ENCODE peak calls at places on chromosomes 16 and 17, in eight cellular contexts. K is CD8-positive, alpha-beta T cell; R is A549; U is body of pancreas; N is psoas muscle; V is tibial nerve; X is NB4; P is OCI-LY7. Z is an unnamed sample.

GRCh38 chr17:80929449-80929848 is 62.2 kb upstream of the CHMP6 start:
- DNase-seq in N (no peak), V (no peak), R (no peak), K (no peak), X (no peak), U (peak; percentile 2), P (no peak), Z (no peak)

GRCh38 chr17:80065478-80066170 is 29.2 kb downstream of the CCDC40 start:
- DNase-seq in P (no peak), R (no peak), N (no peak), K (no peak), V (no peak), U (no peak), X (no peak), Z (no peak)

GRCh38 chr17:20156196-20157077 is 147.3 kb downstream of the SPECC1 start:
- DNase-seq in U (peak; percentile 61), K (peak; percentile 30), N (peak; percentile 19), X (peak; percentile 39), V (no peak), R (peak; percentile 62), P (peak; percentile 14), Z (peak; percentile 66)

GRCh38 chr16:58063377-58064076 is 38.0 kb downstream of the MMP15 start:
- DNase-seq in R (no peak), P (no peak), K (no peak), N (no peak), V (no peak), X (no peak), U (no peak), Z (no peak)

GRCh38 chr17:4945176-4945943 is 3.0 kb downstream of the PFN1 start:
- DNase-seq in R (peak; percentile 97), X (peak; percentile 83), U (peak; percentile 70), V (peak; percentile 72), P (peak; percentile 46), K (peak; percentile 70), N (peak; percentile 86), Z (peak; percentile 67)

GRCh38 chr17:9050801-9051401 is 29.6 kb downstream of the NTN1 start:
- DNase-seq in N (no peak), V (no peak), P (no peak), K (no peak), R (peak; percentile 73), U (no peak), X (no peak), Z (no peak)

GRCh38 chr17:17815062-17815406 is 21.8 kb downstream of the SREBF1 start:
- DNase-seq in V (no peak), K (no peak), P (no peak), U (no peak), X (no peak), R (no peak), N (no peak), Z (no peak)

GRCh38 chr17:81338301-81339179 is 43.4 kb upstream of the SLC38A10 start:
- DNase-seq in N (no peak), K (no peak), X (peak; percentile 58), U (peak; percentile 41), V (no peak), R (no peak), P (no peak), Z (no peak)

GRCh38 chr17:76539631-76540271 is at the start of gene PRCD:
- DNase-seq in K (no peak), U (no peak), R (peak; percentile 59), V (no peak), N (no peak), P (peak; percentile 30), X (no peak), Z (no peak)

GRCh38 chr17:76542566-76542971 is 2.7 kb downstream of the PRCD start:
- DNase-seq in X (no peak), V (no peak), R (no peak), K (no peak), P (no peak), N (no peak), U (no peak), Z (no peak)

GRCh38 chr17:76538941-76539340 is 903 bp upstream of the PRCD start:
- DNase-seq in U (no peak), N (no peak), V (no peak), K (no peak), X (no peak), R (no peak), P (no peak), Z (no peak)

GRCh38 chr17:76541739-76542450 is 2.1 kb downstream of the PRCD start:
- DNase-seq in U (no peak), V (no peak), P (no peak), N (no peak), X (no peak), R (no peak), K (no peak), Z (no peak)

GRCh38 chr17:76540381-76541300 is 797 bp downstream of the PRCD start:
- DNase-seq in R (peak; percentile 100), U (peak; percentile 90), P (peak; percentile 75), X (peak; percentile 88), V (peak; percentile 88), N (peak; percentile 93), K (no peak), Z (peak; percentile 86)
- H3K4me3 ChIP-seq in R (peak overlapping the region; percentile 30), U (no peak overlapping the region), P (no peak overlapping the region), X (no peak overlapping the region), V (peak overlapping the region; percentile 15), N (peak overlapping the region; percentile 71), K (no peak overlapping the region), Z (peak overlapping the region; percentile 59)

GRCh38 chr17:43722269-43722619 is 36.3 kb downstream of the SOST start:
- DNase-seq in P (no peak), X (no peak), U (no peak), R (no peak), K (no peak), V (no peak), N (no peak), Z (no peak)

GRCh38 chr17:43719578-43719977 is 39.0 kb downstream of the SOST start:
- DNase-seq in R (no peak), V (no peak), U (no peak), N (no peak), X (peak; percentile 33), P (no peak), K (no peak), Z (no peak)

GRCh38 chr17:43720311-43721060 is 38.1 kb downstream of the SOST start:
- DNase-seq in X (peak; percentile 48), V (peak; percentile 57), K (peak; percentile 72), R (peak; percentile 83), P (peak; percentile 28), U (peak; percentile 82), N (peak; percentile 83), Z (peak; percentile 89)

GRCh38 chr17:43722921-43723665 is 35.5 kb downstream of the SOST start:
- DNase-seq in N (no peak), V (no peak), P (no peak), X (no peak), R (no peak), K (no peak), U (peak; percentile 47), Z (no peak)

DNA sequence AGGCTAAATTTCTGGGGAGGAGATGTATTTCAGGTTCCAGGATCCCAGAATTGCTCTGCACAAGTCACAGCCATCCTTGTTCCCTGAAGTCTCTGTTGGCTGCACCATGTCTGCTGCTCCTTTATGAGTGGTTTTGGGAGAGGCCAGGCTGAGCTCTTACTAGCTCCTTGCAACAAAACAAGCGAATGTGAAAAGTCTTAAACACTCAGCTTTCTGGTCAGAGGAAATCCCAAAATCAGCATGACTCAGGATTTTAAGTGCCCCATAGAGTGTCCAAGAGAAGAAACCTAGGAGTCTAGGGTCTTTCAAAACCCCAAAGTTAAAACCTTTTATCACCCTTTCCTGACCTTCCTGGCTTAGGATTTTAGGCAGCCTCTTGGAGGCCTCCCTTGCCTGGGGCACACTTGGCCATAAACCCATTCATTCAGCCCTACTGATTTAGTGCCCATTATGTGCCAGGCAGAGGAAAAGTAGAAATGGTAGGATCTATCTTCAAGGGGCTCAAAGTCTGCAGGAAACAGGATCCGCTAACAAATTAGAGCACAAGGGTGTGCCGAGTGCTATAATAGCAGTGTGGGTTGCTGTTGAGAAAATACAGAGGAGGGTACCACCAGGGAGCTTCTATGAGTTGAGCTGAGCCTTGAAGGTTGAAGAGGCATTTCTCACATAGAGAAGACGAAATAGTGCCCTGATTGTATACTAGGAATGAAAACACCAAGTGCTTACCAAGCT is 36.9 kb downstream of the SOST start:
- DNase-seq in K (no peak), N (no peak), V (no peak), U (no peak), P (no peak), R (no peak), X (no peak), Z (no peak)
- H3K4me3 ChIP-seq in K (no peak overlapping the region), N (no peak overlapping the region), V (no peak overlapping the region), U (no peak overlapping the region), P (no peak overlapping the region), R (peak overlapping the region; percentile 53), X (no peak overlapping the region), Z (no peak overlapping the region)

DNA sequence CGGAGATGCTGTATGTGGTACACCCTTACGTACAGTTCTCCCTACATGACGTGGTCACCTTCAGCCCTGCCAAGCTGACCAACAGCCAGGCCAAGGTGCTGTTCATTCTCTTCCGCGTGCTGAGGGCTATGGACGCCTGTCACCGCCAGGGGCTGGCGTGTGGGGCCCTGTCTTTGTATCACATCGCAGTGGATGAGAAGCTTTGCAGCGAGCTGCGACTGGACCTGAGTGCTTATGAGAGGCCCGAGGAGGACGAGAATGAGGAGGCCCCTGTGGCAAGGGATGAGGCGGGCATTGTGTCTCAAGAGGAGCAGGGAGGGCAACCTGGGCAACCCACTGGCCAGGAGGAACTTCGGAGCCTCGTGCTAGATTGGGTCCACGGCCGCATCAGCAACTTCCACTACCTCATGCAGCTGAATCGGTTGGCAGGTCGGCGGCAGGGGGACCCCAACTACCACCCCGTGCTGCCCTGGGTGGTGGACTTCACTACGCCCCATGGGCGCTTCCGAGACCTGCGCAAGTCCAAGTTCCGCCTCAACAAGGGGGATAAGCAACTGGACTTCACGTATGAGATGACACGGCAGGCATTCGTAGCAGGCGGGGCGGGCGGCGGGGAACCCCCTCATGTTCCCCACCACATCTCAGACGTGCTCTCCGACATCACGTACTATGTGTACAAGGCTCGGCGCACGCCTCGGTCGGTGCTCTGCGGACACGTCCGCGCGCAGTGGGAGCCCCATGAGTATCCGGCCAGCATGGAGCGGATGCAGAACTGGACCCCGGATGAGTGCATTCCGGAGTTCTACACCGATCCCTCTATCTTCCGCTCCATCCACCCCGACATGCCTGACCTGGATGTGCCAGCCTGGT is 1.4 kb downstream of the WDR81 start:
- DNase-seq in K (no peak), R (no peak), X (no peak), U (no peak), N (no peak), V (no peak), P (no peak), Z (no peak)
- H3K4me3 ChIP-seq in K (peak overlapping the region; percentile 62), R (peak overlapping the region; percentile 81), X (peak overlapping the region; percentile 62), U (no peak overlapping the region), N (peak overlapping the region; percentile 82), V (no peak overlapping the region), P (peak overlapping the region; percentile 92), Z (peak overlapping the region; percentile 65)

GRCh38 chr17:41813699-41814124 is 908 bp downstream of the FKBP10 start:
- DNase-seq in X (no peak), U (no peak), K (no peak), P (no peak), R (no peak), V (no peak), N (no peak), Z (no peak)

GRCh38 chr17:41812176-41813038 is at the start of gene FKBP10:
- DNase-seq in R (peak; percentile 94), U (peak; percentile 73), K (peak; percentile 43), V (peak; percentile 57), N (peak; percentile 74), X (no peak), P (peak; percentile 45), Z (no peak)

GRCh38 chr17:41813039-41813680 is 356 bp downstream of the FKBP10 start:
- DNase-seq in U (no peak), P (no peak), N (no peak), K (no peak), V (no peak), X (no peak), R (peak; percentile 31), Z (no peak)

GRCh38 chr17:41811549-41812175 is at the start of gene P3H4:
- DNase-seq in R (peak; percentile 86), V (peak; percentile 58), P (peak; percentile 41), U (peak; percentile 90), X (peak; percentile 80), N (peak; percentile 78), K (peak; percentile 75), Z (no peak)

DNA sequence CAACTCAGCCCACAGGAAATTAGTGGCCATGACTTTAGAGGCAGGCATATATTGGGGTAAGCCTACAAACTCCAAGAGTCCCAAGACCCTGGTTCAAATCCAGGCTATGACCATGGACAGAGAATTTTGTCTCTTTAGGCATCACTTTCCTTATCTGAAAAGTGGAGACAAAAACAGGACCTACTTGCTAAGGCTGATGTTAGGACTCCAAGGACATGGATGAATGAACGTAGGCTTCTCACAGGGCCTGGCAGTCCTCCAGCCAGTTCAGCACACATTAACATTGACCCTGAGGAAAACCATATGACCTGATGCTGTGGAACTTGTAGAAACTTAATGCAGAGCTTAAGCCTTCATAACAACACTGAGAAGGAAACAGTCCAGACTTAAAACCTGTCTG is 1.4 kb downstream of the FKBP10 start:
- DNase-seq in P (no peak), K (no peak), V (no peak), R (no peak), U (no peak), X (no peak), N (no peak), Z (no peak)
- H3K4me3 ChIP-seq in P (no peak overlapping the region), K (no peak overlapping the region), V (no peak overlapping the region), R (peak overlapping the region; percentile 79), U (no peak overlapping the region), X (no peak overlapping the region), N (peak overlapping the region; percentile 82), Z (peak overlapping the region; percentile 89)

Z was measured in ascending aorta.